ENCODE peak calls at places on chromosomes 5 and 9, in six cellular contexts. P, X, T, K, N and E are unnamed samples.
A peak's percentile ranks its signal among the peaks of the same experiment; 100 is the strongest.

GRCh38 chr9:16671591-16672137 is 198.8 kb downstream of the BNC2 start:
- DNase-seq in P (no peak), X (no peak), T (no peak), K (no peak), N (no peak), E (no peak)

GRCh38 chr5:78927657-78928282 is 57.3 kb downstream of the ARSB start:
- DNase-seq in P (peak; percentile 92), X (no peak), T (no peak), K (no peak), N (no peak), E (no peak)

GRCh38 chr9:12968093-12968492 is 193.3 kb downstream of the LURAP1L start:
- DNase-seq in P (no peak), X (no peak), T (no peak), K (no peak), N (no peak), E (no peak)

GRCh38 chr5:143986567-143987242 is 174.7 kb downstream of the HMHB1 start:
- DNase-seq in P (no peak), X (no peak), T (no peak), K (no peak), N (no peak), E (no peak)

GRCh38 chr9:26271495-26272122 is 593.4 kb upstream of the TUSC1 start:
- DNase-seq in P (no peak), X (no peak), T (no peak), K (no peak), N (no peak), E (no peak)

GRCh38 chr9:91496351-91496750 is 72.7 kb upstream of the NFIL3 start:
- DNase-seq in P (no peak), X (no peak), T (no peak), K (no peak), N (no peak), E (no peak)

GRCh38 chr9:121498150-121498486 is 1.5 kb downstream of the GGTA1 start:
- DNase-seq in P (peak; percentile 93), X (no peak), T (peak; percentile 64), K (peak; percentile 71), N (peak; percentile 82), E (peak; percentile 72)

GRCh38 chr9:134515026-134515821 is 126.4 kb upstream of the COL5A1 start:
- DNase-seq in P (no peak), X (no peak), T (peak; percentile 26), K (no peak), N (no peak), E (peak; percentile 58)

GRCh38 chr9:4508246-4508906 is 18.1 kb downstream of the SLC1A1 start:
- DNase-seq in P (no peak), X (no peak), T (no peak), K (no peak), N (no peak), E (peak; percentile 65)

GRCh38 chr5:159034083-159034824 is 65.5 kb downstream of the EBF1 start:
- DNase-seq in P (no peak), X (no peak), T (no peak), K (no peak), N (no peak), E (no peak)

GRCh38 chr9:33139421-33140228 is 27.5 kb downstream of the B4GALT1 start:
- DNase-seq in P (no peak), X (no peak), T (no peak), K (no peak), N (no peak), E (peak; percentile 39)

GRCh38 chr9:34276772-34277171 is 52.3 kb downstream of the KIF24 start:
- DNase-seq in P (no peak), X (no peak), T (no peak), K (no peak), N (peak; percentile 79), E (no peak)

GRCh38 chr9:77544491-77545000 is 103.6 kb downstream of the GNA14 start:
- DNase-seq in P (no peak), X (no peak), T (no peak), K (no peak), N (no peak), E (no peak)

GRCh38 chr5:165139730-165140129 is 1634.3 kb downstream of the MAT2B start:
- DNase-seq in P (no peak), X (no peak), T (no peak), K (no peak), N (no peak), E (no peak)

GRCh38 chr5:139061856-139062255 is 136.3 kb downstream of the SIL1 start:
- DNase-seq in P (peak; percentile 46), X (peak; percentile 78), T (no peak), K (no peak), N (no peak), E (no peak)

GRCh38 chr5:78269088-78269703 is 25.3 kb downstream of the AP3B1 start:
- DNase-seq in P (peak; percentile 42), X (no peak), T (no peak), K (no peak), N (no peak), E (no peak)

GRCh38 chr5:76104027-76104426 is 20.8 kb downstream of the SV2C start:
- DNase-seq in P (peak; percentile 72), X (no peak), T (no peak), K (no peak), N (no peak), E (no peak)

GRCh38 chr9:86733929-86734328 is 213.4 kb downstream of the GAS1 start:
- DNase-seq in P (no peak), X (no peak), T (no peak), K (no peak), N (no peak), E (no peak)

GRCh38 chr9:136052433-136052880 is 42.6 kb downstream of the NACC2 start:
- DNase-seq in P (peak; percentile 62), X (no peak), T (no peak), K (peak; percentile 14), N (no peak), E (no peak)

GRCh38 chr5:3058930-3059329 is 307.5 kb upstream of the IRX2 start:
- DNase-seq in P (peak; percentile 20), X (no peak), T (no peak), K (no peak), N (no peak), E (no peak)

GRCh38 chr5:68086857-68087256 is 128.7 kb upstream of the PIK3R1 start:
- DNase-seq in P (no peak), X (no peak), T (no peak), K (no peak), N (no peak), E (no peak)

GRCh38 chr9:124293712-124294504 is 36.2 kb downstream of the NEK6 start:
- DNase-seq in P (no peak), X (no peak), T (no peak), K (no peak), N (no peak), E (no peak)

GRCh38 chr5:112921031-112921832 is 795 bp downstream of the REEP5 start:
- DNase-seq in P (peak; percentile 82), X (no peak), T (peak; percentile 53), K (peak; percentile 53), N (peak; percentile 90), E (no peak)

GRCh38 chr5:139895647-139896046 is 100.0 kb downstream of the PSD2 start:
- DNase-seq in P (no peak), X (no peak), T (no peak), K (no peak), N (no peak), E (no peak)

GRCh38 chr9:79395691-79396558 is 175.8 kb upstream of the TLE4 start:
- DNase-seq in P (peak; percentile 25), X (no peak), T (no peak), K (no peak), N (no peak), E (no peak)

GRCh38 chr5:136810198-136810823 is 445.0 kb upstream of the TRPC7 start:
- DNase-seq in P (no peak), X (no peak), T (no peak), K (no peak), N (no peak), E (no peak)

GRCh38 chr5:133155326-133155969 is 103.6 kb downstream of the HSPA4 start:
- DNase-seq in P (no peak), X (no peak), T (no peak), K (no peak), N (no peak), E (no peak)

GRCh38 chr9:3459076-3459475 is 66.7 kb downstream of the RFX3 start:
- DNase-seq in P (no peak), X (no peak), T (no peak), K (no peak), N (peak; percentile 6), E (no peak)

GRCh38 chr5:39730011-39730410 is 305.2 kb upstream of the DAB2 start:
- DNase-seq in P (no peak), X (no peak), T (no peak), K (no peak), N (no peak), E (no peak)

GRCh38 chr5:37054391-37054790 is 177.8 kb downstream of the NIPBL start:
- DNase-seq in P (peak; percentile 12), X (no peak), T (no peak), K (no peak), N (peak; percentile 24), E (no peak)

GRCh38 chr9:33718987-33719386 is 76.4 kb upstream of the PRSS3 start:
- DNase-seq in P (no peak), X (no peak), T (no peak), K (no peak), N (no peak), E (no peak)

GRCh38 chr9:115946530-115946929 is 207.1 kb upstream of the PAPPA start:
- DNase-seq in P (no peak), X (no peak), T (no peak), K (no peak), N (no peak), E (no peak)

GRCh38 chr5:145869753-145870152 is 3.1 kb downstream of the GRXCR2 start:
- DNase-seq in P (no peak), X (no peak), T (no peak), K (no peak), N (no peak), E (no peak)

GRCh38 chr9:35675732-35676392 is 2.1 kb downstream of the CA9 start:
- DNase-seq in P (peak; percentile 96), X (no peak), T (no peak), K (no peak), N (peak; percentile 96), E (no peak)
- TF ChIP-seq POLR2AphosphoS5 in P (peak; percentile 82), X (no peak), T (no peak), K (no peak), N (no peak), E (no peak)

DNA sequence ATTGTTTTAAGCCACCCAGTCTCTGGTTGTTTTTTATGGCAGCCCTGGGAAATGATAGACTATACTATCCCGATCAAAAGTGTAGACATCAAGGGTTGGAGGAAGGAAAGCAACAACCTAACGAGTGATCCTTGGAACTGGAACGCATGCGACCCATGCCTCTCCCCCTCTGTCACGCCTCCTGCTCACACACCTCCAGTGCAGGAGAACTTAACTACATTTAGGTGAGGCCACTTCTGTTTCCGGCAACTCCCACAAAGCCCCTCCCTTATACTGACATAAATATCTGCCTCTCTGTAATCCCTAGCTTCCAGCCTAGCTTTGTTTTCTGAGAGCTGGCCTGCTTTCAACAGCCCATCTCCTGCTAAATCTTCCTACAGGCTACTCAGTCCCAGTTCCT is 74.1 kb downstream of the GABBR2 start:
- DNase-seq in P (no peak), X (no peak), T (no peak), K (no peak), N (no peak), E (no peak)
- TF ChIP-seq POLR2AphosphoS5 in P (no peak), X (no peak), T (no peak), K (no peak), N (no peak), E (no peak)

GRCh38 chr5:15992918-15993317 is 186.7 kb downstream of the MARCHF11 start:
- DNase-seq in P (no peak), X (no peak), T (no peak), K (no peak), N (no peak), E (no peak)
- TF ChIP-seq POLR2AphosphoS5 in P (no peak), X (no peak), T (no peak), K (no peak), N (no peak), E (no peak)

GRCh38 chr5:177402271-177403043 is 2.0 kb upstream of the PFN3 start:
- DNase-seq in P (peak; percentile 97), X (no peak), T (peak; percentile 77), K (peak; percentile 67), N (peak; percentile 81), E (peak; percentile 48)
- TF ChIP-seq POLR2AphosphoS5 in P (no peak), X (peak; percentile 26), T (peak; percentile 48), K (no peak), N (no peak), E (no peak)